ENCODE peak calls at places on chromosome 16, in five cellular contexts. Q is A549, B is cardiac fibroblast, C is uterus, I is gastrocnemius medialis. H is an unnamed sample.

GRCh38 chr16:74297296-74297665 is 667 bp downstream of the PSMD7 start:
- DNase-seq in Q (no peak), C (no peak), I (no peak), B (peak), H (no peak)

GRCh38 chr16:633336-634050 is 2.6 kb downstream of the METTL26 start:
- DNase-seq in Q (no peak), B (no peak), I (no peak), C (no peak), H (no peak)

GRCh38 chr16:86022381-86022960 is 123.5 kb downstream of the IRF8 start:
- DNase-seq in B (no peak), I (no peak), C (no peak), Q (no peak), H (no peak)

GRCh38 chr16:80058236-80058635 is 457.7 kb upstream of the MAF start:
- DNase-seq in C (peak), B (peak), Q (no peak), I (peak), H (peak)

GRCh38 chr16:56708418-56708817 is 21.5 kb upstream of the NUP93 start:
- DNase-seq in Q (no peak), I (no peak), B (no peak), C (no peak), H (no peak)

GRCh38 chr16:27382187-27382855 is 19.7 kb upstream of the IL21R start:
- DNase-seq in I (no peak), Q (no peak), B (no peak), C (no peak), H (no peak)

GRCh38 chr16:73396556-73396955 is 348.6 kb upstream of the ZFHX3 start:
- DNase-seq in C (no peak), I (no peak), B (no peak), Q (no peak), H (no peak)

GRCh38 chr16:8944113-8944765 is 19.5 kb downstream of the USP7 start:
- DNase-seq in C (no peak), Q (no peak), I (no peak), B (no peak), H (no peak)

GRCh38 chr16:85903576-85903975 is 4.6 kb downstream of the IRF8 start:
- DNase-seq in I (no peak), Q (no peak), B (no peak), C (no peak), H (no peak)

GRCh38 chr16:19690196-19690595 is 27.8 kb downstream of the KNOP1 start:
- DNase-seq in I (no peak), C (no peak), Q (no peak), B (no peak), H (no peak)

GRCh38 chr16:50737420-50737959 is 4.4 kb upstream of the CYLD start:
- DNase-seq in I (no peak), C (no peak), B (no peak), Q (no peak), H (no peak)

GRCh38 chr16:29231231-29231630 is 175.3 kb downstream of the NPIPB11 start:
- DNase-seq in C (peak), Q (no peak), B (no peak), I (no peak), H (no peak)

GRCh38 chr16:68843482-68844210 is at the start of gene TANGO6:
- DNase-seq in I (peak), Q (peak), B (peak), C (peak), H (peak)

GRCh38 chr16:85248269-85248668 is 136.0 kb upstream of the CIBAR2 start:
- DNase-seq in C (no peak), B (no peak), Q (no peak), I (no peak), H (no peak)

GRCh38 chr16:73956592-73957495 is 339.8 kb upstream of the PSMD7 start:
- DNase-seq in Q (peak), C (peak), I (no peak), B (peak), H (no peak)

GRCh38 chr16:57653936-57654335 is 14.2 kb upstream of the ADGRG3 start:
- DNase-seq in I (no peak), B (no peak), Q (no peak), C (no peak), H (no peak)

GRCh38 chr16:64089697-64090096 is 1032.2 kb downstream of the CDH11 start:
- DNase-seq in C (no peak), I (no peak), Q (peak), B (peak), H (no peak)

GRCh38 chr16:81405702-81406113 is 38.9 kb upstream of the CMIP start:
- DNase-seq in I (no peak), Q (peak), C (no peak), B (peak), H (no peak)

GRCh38 chr16:82638095-82638798 is 11.5 kb downstream of the CDH13 start:
- DNase-seq in Q (no peak), I (no peak), C (no peak), B (peak), H (no peak)

GRCh38 chr16:57264950-57265371 is 19.5 kb downstream of the PLLP start:
- DNase-seq in Q (no peak), I (no peak), C (no peak), B (no peak), H (no peak)

GRCh38 chr16:46871587-46871986 is 12.6 kb upstream of the GPT2 start:
- DNase-seq in Q (no peak), B (no peak), C (no peak), I (no peak), H (no peak)

GRCh38 chr16:1971678-1972489 is at the start of gene TBL3:
- DNase-seq in C (peak), Q (peak), B (peak), I (peak), H (peak)

GRCh38 chr16:77299395-77299794 is 100.2 kb downstream of the SYCE1L start:
- DNase-seq in C (no peak), B (peak), Q (no peak), I (no peak), H (no peak)

GRCh38 chr16:11379420-11379819 is 34.2 kb downstream of the RMI2 start:
- DNase-seq in B (peak), Q (no peak), I (no peak), C (no peak), H (no peak)

GRCh38 chr16:49716268-49716667 is 139.6 kb downstream of the ZNF423 start:
- DNase-seq in Q (no peak), B (no peak), C (no peak), I (no peak), H (no peak)

GRCh38 chr16:497258-497657 is 30.3 kb upstream of the CAPN15 start:
- DNase-seq in C (no peak), I (no peak), Q (no peak), B (no peak), H (no peak)

GRCh38 chr16:30998852-30999761 is 11.3 kb downstream of the STX1B start:
- DNase-seq in C (no peak), I (no peak), B (no peak), Q (no peak), H (peak)

GRCh38 chr16:30997887-30998711 is 12.3 kb downstream of the STX1B start:
- DNase-seq in I (no peak), Q (peak), C (peak), B (peak), H (no peak)

GRCh38 chr16:30995927-30996323 is 10.9 kb downstream of the HSD3B7 start:
- DNase-seq in C (no peak), I (no peak), B (no peak), Q (no peak), H (no peak)

GRCh38 chr16:30996324-30996999 is 11.5 kb downstream of the HSD3B7 start:
- DNase-seq in I (no peak), Q (peak), B (peak), C (peak), H (no peak)

DNA sequence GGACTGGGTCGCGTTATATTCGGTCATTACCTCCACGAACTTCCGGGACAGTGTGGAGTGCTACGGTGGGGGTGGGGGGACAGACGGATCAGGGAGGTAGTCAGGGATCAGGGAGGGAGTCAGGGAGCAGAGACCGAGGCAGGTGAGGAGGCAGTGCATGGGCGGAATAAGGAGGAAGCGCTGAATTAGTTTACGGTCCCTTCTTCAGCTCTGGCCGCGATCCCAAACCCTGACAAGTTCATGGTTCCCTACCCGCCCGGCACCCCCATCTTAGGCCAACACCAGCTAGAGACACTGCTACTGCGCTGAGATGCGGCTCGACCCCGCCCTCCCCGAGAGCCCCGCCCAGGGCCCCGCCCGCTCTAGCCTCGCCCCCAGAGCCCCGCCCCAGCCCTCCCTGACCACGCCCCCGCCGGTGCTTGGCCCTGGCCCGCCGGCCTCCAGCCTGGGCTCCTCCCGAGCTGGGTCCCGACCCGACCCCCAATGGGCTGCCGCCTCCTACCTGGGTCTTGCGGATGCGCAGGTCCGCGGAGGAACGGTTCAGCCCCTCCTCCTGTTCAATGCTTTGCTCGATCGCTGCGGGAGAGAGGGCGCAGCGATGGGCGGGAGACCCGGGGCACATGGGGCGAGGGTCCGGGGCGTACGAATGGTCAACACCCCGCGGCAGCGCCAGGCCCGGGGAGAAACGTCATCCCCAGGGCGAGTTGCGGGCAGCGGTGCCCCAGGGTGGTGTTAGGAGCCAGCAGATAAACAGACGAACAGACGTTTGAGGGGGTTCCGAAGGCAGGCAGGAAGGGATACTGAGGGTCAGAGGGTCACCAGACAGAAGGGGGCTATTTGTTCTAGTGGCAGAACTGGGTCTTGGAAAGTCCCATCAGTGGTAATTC is 12.2 kb downstream of the HSD3B7 start:
- DNase-seq in B (peak), C (peak), I (peak), Q (peak), H (peak)
- H3K4me3 ChIP-seq in B (peak), C (peak), I (peak), Q (peak), H (peak)

DNA sequence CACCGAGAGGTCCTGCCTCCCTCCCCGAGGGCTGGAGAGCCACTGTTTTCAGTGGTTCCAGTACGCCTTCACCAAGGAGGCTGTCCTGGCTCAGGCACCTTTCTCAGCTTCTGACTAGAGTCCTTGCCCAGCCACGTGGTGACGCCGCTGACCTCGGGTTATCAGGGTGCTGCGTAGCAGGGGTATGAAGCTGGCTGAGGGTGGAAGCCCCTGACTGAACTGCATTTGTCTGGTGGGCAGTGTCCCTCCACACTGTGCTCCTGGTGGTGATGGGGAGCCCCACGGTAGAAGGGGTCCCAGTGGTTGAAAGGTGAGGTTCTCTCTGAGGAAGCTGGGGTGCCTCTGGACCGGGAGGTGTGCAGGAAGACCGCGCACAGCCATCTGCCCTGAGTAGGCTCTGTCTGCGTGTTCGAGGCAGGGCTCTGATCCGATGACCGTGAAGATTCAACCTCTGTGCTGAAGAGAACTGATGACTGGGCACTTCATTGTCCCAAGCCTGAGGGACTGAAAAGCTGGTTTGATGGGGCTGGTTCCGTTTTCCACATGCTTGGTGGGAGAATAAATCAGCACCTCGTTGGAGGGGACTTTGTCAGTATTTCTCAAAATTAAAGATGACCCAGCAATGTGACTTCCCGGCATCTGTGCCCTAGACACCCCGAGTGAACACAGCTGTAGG is 2.5 kb downstream of the ACSF3 start:
- DNase-seq in I (no peak), B (no peak), C (no peak), Q (no peak), H (no peak)
- H3K4me3 ChIP-seq in I (no peak), B (no peak), C (no peak), Q (no peak), H (no peak)

GRCh38 chr16:22369221-22369811 is 5.1 kb downstream of the CDR2 start:
- DNase-seq in I (no peak), Q (peak), C (no peak), B (peak), H (no peak)
- H3K4me3 ChIP-seq in I (no peak), Q (no peak), C (no peak), B (no peak), H (no peak)

GRCh38 chr16:67252806-67253497 is 4.2 kb downstream of the SLC9A5 start:
- DNase-seq in I (no peak), B (no peak), C (no peak), Q (no peak), H (no peak)
- H3K4me3 ChIP-seq in I (no peak), B (no peak), C (no peak), Q (no peak), H (no peak)

DNA sequence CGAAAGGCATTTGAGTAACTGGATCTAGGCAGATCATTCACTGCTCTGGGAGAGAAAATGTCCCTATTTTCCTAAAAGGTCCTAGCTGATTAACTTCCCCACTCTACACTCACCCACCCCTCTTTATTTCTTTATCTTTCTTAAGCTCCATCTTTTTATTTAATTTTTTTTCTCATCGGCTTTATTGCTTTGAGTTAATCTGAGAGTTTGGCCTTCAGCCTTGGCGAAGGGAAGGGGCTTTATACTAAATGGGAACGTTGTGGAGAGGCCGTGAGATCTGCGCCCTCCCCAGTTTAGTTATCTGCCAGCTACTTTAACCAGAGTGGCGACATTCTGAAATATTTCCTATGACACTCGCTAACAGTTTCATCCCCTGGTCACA is 882 bp upstream of the TOX3 start:
- DNase-seq in B (no peak), Q (no peak), I (no peak), C (no peak), H (no peak)
- H3K4me3 ChIP-seq in B (no peak), Q (no peak), I (no peak), C (no peak), H (no peak)

GRCh38 chr16:3076577-3076976 is 11.1 kb downstream of the IL32 start:
- DNase-seq in I (no peak), C (no peak), B (no peak), Q (no peak), H (no peak)
- H3K4me3 ChIP-seq in I (no peak), C (no peak), B (no peak), Q (no peak), H (no peak)

DNA sequence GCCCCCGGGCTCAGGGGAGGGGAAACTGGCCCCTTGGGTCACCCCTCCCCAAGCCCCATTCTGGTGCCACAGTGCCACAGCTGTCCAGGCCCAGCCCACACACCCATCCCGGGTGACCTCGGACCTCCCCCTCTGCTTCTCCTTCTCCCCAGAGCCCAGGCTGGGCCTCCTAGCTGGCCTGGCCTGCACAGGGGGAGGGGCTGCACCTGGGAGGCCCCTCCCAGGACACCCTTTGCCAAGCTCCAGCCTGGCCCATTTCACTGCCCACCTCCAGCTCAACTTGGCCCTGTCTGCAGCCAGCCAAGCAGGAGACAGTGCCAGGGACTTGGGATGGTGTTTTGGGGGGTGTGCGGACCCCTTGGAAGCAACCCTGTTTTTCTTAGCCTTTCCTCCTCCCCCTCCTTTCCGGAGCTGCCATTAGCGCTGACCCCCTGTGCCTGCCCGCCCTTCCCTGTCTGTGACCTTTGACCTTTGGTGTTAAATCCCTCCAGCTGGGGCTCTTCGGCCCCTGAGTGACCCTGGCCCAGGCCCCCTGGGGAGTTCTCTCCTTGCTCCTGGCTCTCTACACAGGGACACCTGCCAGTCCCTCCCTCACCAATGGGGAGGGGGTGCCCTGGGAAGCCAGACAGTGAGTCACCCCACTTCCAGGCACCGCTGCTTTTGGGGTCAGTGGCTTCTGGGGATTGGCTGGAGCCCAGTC is 1.8 kb downstream of the GLIS2 start:
- DNase-seq in C (peak), B (peak), I (no peak), Q (peak), H (no peak)
- H3K4me3 ChIP-seq in C (no peak), B (peak), I (peak), Q (peak), H (peak)

DNA sequence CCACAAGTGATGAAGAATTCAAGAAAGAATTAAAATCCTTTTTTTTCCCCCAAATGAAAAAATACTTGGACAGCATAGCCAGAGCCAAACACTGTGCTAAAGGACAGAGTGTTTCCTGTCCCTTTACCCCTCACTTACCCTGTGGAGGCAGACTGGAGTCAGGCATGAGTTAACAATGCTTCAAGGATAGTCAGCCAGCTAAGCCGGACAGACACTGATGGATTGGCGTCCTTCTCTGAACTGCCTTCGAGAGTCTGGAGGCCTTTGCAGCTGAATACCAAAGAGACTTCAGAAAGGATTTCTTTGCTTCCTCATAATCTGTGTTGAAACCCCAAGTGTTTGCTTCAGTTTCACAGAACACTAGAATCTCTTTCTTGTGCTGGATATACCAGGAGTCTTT is 4.5 kb downstream of the METTL9 start:
- DNase-seq in I (no peak), Q (no peak), B (no peak), C (no peak), H (no peak)
- H3K4me3 ChIP-seq in I (no peak), Q (no peak), B (no peak), C (no peak), H (no peak)

DNA sequence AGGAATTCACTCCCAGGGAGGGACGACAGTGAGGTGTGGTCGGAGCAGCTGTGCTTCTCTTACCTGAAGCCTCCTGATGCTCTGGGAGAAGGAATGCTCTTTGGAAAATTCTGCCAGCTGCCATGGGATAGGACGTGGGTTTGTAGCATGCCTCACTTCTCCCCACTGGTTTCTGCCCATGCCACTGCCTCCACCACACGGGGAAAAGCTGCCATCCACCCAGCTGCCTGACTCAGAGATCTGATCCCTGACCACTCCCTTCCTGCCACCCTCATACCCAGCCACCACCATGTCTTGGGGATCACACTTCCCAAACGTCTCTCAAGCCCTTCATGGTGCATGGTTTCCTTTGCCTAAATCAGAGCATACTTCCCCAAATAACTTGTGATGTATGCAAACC is 80.0 kb downstream of the CPPED1 start:
- DNase-seq in B (no peak), Q (no peak), C (no peak), I (no peak), H (no peak)
- H3K4me3 ChIP-seq in B (no peak), Q (no peak), C (no peak), I (no peak), H (no peak)

H was measured in right atrium auricular region.